ENCODE peak calls at places on chromosome 18, in eight cellular contexts. P, I, Y, Q, M, U, R and C are unnamed samples. For H3K4me1, the result is how much of the 10 kb centered on the place peaks cover.

GRCh38 chr18:28127228-28127627 is 49.7 kb downstream of the CDH2 start:
- DNase-seq in R (peak), Q (no peak), P (no peak), I (no peak), M (no peak), U (no peak), Y (no peak), C (no peak)

GRCh38 chr18:676069-676468 is 18.6 kb downstream of the TYMS start:
- DNase-seq in M (no peak), P (no peak), Y (no peak), Q (no peak), I (no peak), U (no peak), R (no peak), C (no peak)

GRCh38 chr18:25126751-25127150 is 225.2 kb downstream of the ZNF521 start:
- DNase-seq in M (no peak), U (no peak), Q (no peak), R (no peak), Y (no peak), I (no peak), P (no peak), C (no peak)

GRCh38 chr18:72808688-72809087 is 59.1 kb downstream of the NETO1 start:
- DNase-seq in P (no peak), I (no peak), M (no peak), U (no peak), Y (no peak), R (no peak), Q (no peak), C (no peak)

GRCh38 chr18:79853993-79854364 is 56.2 kb downstream of the KCNG2 start:
- DNase-seq in M (no peak), P (no peak), Y (no peak), Q (no peak), I (no peak), R (no peak), U (no peak), C (no peak)

GRCh38 chr18:76256897-76257500 is 238.0 kb downstream of the ZNF516 start:
- DNase-seq in Q (peak), U (no peak), R (no peak), M (no peak), I (no peak), P (no peak), Y (no peak), C (peak)

GRCh38 chr18:41829648-41830516 is 125.2 kb upstream of the PIK3C3 start:
- DNase-seq in P (no peak), I (no peak), M (no peak), R (no peak), Q (peak), U (peak), Y (no peak), C (no peak)

GRCh38 chr18:35511428-35511827 is 13.7 kb upstream of the INO80C start:
- DNase-seq in U (no peak), M (no peak), Q (no peak), I (no peak), P (no peak), Y (no peak), R (no peak), C (no peak)

GRCh38 chr18:33277431-33277830 is 163.1 kb downstream of the CCDC178 start:
- DNase-seq in Y (no peak), I (no peak), Q (no peak), R (no peak), P (no peak), U (no peak), M (no peak), C (no peak)

GRCh38 chr18:79680100-79680879 is 687 bp downstream of the CTDP1 start:
- DNase-seq in Q (peak), Y (peak), R (peak), P (peak), I (no peak), U (peak), M (peak), C (peak)

GRCh38 chr18:49022311-49023280 is 71.8 kb upstream of the SMAD7 start:
- DNase-seq in P (no peak), R (peak), Q (no peak), I (no peak), U (peak), Y (peak), M (no peak), C (no peak)

GRCh38 chr18:49024408-49024807 is 73.6 kb upstream of the SMAD7 start:
- DNase-seq in I (no peak), P (no peak), M (no peak), Y (peak), R (no peak), U (no peak), Q (no peak), C (no peak)

GRCh38 chr18:49023281-49023937 is 72.6 kb upstream of the SMAD7 start:
- DNase-seq in Y (no peak), I (no peak), P (no peak), R (peak), M (no peak), Q (no peak), U (no peak), C (no peak)

GRCh38 chr18:49024808-49025361 is 74.1 kb upstream of the SMAD7 start:
- DNase-seq in P (no peak), U (no peak), Y (peak), Q (no peak), I (no peak), R (no peak), M (no peak), C (no peak)

GRCh38 chr18:49023938-49024341 is 73.2 kb upstream of the SMAD7 start:
- DNase-seq in Q (no peak), I (no peak), R (peak), P (no peak), U (no peak), Y (peak), M (no peak), C (no peak)
- H3K4me1 ChIP-seq in Q (under half), I (under half), R (under half), P (under half), U (under half), Y (under half), M (under half), C (under half)

DNA sequence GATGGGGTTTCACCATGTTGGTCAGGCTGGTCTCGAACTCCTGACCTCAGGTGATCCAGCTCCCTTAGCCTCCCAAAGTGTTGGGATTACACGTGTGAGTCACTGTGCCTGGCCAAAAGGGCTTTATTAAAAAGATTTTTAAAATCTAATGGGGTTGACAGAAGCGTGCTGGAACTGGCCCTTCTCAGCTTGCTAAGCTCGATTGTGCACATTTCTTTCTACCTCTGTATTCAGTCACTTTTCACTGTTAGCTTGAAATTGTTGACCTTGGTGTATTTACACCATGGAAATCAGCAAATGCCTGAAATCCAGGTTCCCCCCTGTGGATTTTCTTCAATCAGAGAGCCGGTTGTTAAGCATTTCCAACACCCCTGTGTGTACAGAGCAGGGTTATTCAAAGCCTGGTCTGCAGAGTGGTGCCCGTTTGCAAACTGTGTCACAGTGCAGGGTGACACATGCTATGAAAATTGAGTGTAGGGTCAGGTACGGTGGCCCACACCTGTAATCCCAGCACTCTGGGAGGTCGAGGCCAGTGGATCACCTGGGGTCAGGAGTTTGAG is 140.2 kb downstream of the TGIF1 start:
- DNase-seq in I (no peak), M (no peak), Y (no peak), R (no peak), U (no peak), P (no peak), Q (no peak), C (no peak)
- TF ChIP-seq CTCF in I (no peak), M (no peak), Y (no peak), R (no peak), U (no peak), P (no peak), Q (no peak), C (no peak)

GRCh38 chr18:36812686-36813085 is 16.1 kb downstream of the TPGS2 start:
- DNase-seq in Y (no peak), U (no peak), I (peak), R (no peak), M (no peak), Q (no peak), P (no peak), C (no peak)

GRCh38 chr18:36813753-36814130 is 15.1 kb downstream of the TPGS2 start:
- DNase-seq in Y (no peak), M (no peak), Q (no peak), R (no peak), U (no peak), I (no peak), P (no peak), C (no peak)

GRCh38 chr18:36813111-36813752 is 15.6 kb downstream of the TPGS2 start:
- DNase-seq in R (no peak), P (no peak), U (no peak), Y (no peak), Q (no peak), I (no peak), M (no peak), C (no peak)

GRCh38 chr18:36811430-36811829 is 17.4 kb downstream of the TPGS2 start:
- DNase-seq in M (no peak), U (no peak), Q (no peak), Y (no peak), P (no peak), R (no peak), I (no peak), C (no peak)

GRCh38 chr18:36811955-36812354 is 16.8 kb downstream of the TPGS2 start:
- DNase-seq in Q (no peak), R (no peak), P (no peak), M (no peak), I (no peak), Y (no peak), U (no peak), C (no peak)
- H3K4me1 ChIP-seq in Q (under half), R (under half), P (under half), M (under half), I (under half), Y (under half), U (under half), C (under half)

GRCh38 chr18:46387426-46388131 is 269.4 kb downstream of the LOXHD1 start:
- DNase-seq in Y (peak), U (no peak), R (no peak), I (no peak), Q (no peak), P (no peak), M (no peak), C (peak)
- TF ChIP-seq CTCF in Y (no peak), U (no peak), R (no peak), I (no peak), Q (no peak), P (no peak), M (no peak), C (no peak)

DNA sequence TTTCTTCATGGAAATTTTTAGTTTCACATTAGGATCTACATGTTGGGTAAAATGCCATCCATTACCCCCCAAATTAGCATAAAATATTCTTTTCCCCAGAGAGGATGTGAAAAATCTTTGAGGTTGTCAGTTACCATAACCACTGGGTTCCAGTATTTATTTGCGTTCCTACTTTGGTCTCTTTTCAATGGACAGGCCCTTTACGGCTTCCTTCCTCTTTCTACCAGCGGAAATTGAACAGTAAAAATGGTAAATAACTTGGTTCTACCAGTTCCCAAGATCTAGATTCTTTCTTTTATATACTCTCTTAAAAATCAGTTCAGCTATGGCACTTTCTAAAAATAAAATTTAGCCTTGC is 169.2 kb upstream of the APCDD1 start:
- DNase-seq in R (no peak), M (no peak), I (no peak), Q (no peak), Y (no peak), P (no peak), U (no peak), C (no peak)
- H3K4me1 ChIP-seq in R (under half), M (under half), I (under half), Q (under half), Y (under half), P (under half), U (under half), C (under half)

GRCh38 chr18:74311000-74311399 is 4.6 kb upstream of the C18orf63 start:
- DNase-seq in M (no peak), Q (no peak), R (no peak), U (peak), Y (no peak), I (no peak), P (no peak), C (no peak)

GRCh38 chr18:74314759-74315463 is 728 bp upstream of the C18orf63 start:
- DNase-seq in R (no peak), U (peak), Q (no peak), Y (no peak), P (no peak), M (no peak), I (no peak), C (no peak)

GRCh38 chr18:74315464-74316256 is at the start of gene C18orf63:
- DNase-seq in Q (no peak), M (no peak), P (no peak), Y (peak), R (no peak), U (no peak), I (no peak), C (no peak)

DNA sequence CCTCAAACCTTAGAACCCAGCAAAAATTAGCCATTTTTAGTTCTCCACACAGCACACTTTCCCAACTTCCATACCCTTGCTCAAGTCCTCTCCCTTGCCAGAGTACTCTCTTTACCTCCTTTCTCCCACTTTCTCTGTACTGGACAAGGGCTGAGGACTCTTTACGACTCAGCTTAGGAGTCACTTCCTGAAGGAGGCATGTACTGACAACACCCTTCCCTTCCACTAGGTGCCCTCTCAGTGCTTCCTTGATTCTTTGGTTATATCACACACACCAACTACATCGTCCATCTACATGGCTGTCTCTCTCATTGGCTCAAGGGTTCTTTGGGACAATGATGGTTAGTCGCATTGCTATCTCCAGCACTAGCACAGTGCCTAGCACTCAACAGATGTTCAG is 5.2 kb upstream of the C18orf63 start:
- DNase-seq in R (no peak), M (no peak), U (peak), P (no peak), Q (peak), I (no peak), Y (no peak), C (no peak)
- TF ChIP-seq CTCF in R (peak), M (peak), U (peak), P (no peak), Q (peak), I (peak), Y (peak), C (no peak)

GRCh38 chr18:9240270-9240669 is 94.3 kb upstream of the TWSG1 start:
- DNase-seq in P (no peak), I (no peak), U (no peak), Y (no peak), M (no peak), Q (no peak), R (no peak), C (no peak)
- H3K4me1 ChIP-seq in P (under half), I (under half), U (under half), Y (under half), M (under half), Q (under half), R (under half), C (under half)